ENCODE peak calls at places on chromosome 15, in seven cellular contexts. W, S, D, P, K, O and U are unnamed samples.

GRCh38 chr15:70518201-70519003 is 245.0 kb downstream of the UACA start:
- DNase-seq in K (no peak), W (no peak), P (no peak), D (peak; percentile 57), O (no peak), S (no peak), U (no peak)

GRCh38 chr15:100340721-100341661 is 784 bp downstream of the ADAMTS17 start:
- DNase-seq in S (peak; percentile 37), K (no peak), W (no peak), D (no peak), P (no peak), O (no peak), U (peak; percentile 37)

GRCh38 chr15:33720952-33721351 is 247.3 kb upstream of the CHRM5 start:
- DNase-seq in S (no peak), K (no peak), W (peak; percentile 79), D (peak; percentile 77), O (no peak), P (no peak), U (no peak)

GRCh38 chr15:57213783-57214366 is 162.4 kb upstream of the CGNL1 start:
- DNase-seq in D (peak; percentile 48), K (no peak), O (no peak), P (no peak), S (no peak), W (peak; percentile 48), U (no peak)

GRCh38 chr15:33234019-33234418 is 39.5 kb upstream of the FMN1 start:
- DNase-seq in D (peak; percentile 74), W (peak; percentile 29), K (no peak), O (no peak), P (no peak), S (no peak), U (no peak)

GRCh38 chr15:85380860-85381535 is 595 bp downstream of the AKAP13 start:
- DNase-seq in W (peak; percentile 11), S (peak; percentile 76), D (peak; percentile 41), K (peak; percentile 50), P (peak; percentile 75), O (peak; percentile 33), U (peak; percentile 56)

GRCh38 chr15:56963126-56963525 is 44.7 kb downstream of the TCF12 start:
- DNase-seq in W (no peak), O (no peak), S (no peak), K (no peak), D (no peak), P (no peak), U (no peak)

GRCh38 chr15:80636675-80637074 is 58.4 kb upstream of the ABHD17C start:
- DNase-seq in S (no peak), D (peak; percentile 68), K (peak; percentile 51), O (no peak), W (no peak), P (no peak), U (no peak)

GRCh38 chr15:100248236-100248635 is 93.5 kb downstream of the ADAMTS17 start:
- DNase-seq in D (no peak), S (no peak), P (no peak), K (peak; percentile 8), W (no peak), O (no peak), U (no peak)

GRCh38 chr15:35696767-35697231 is 150.8 kb upstream of the DPH6 start:
- DNase-seq in O (peak; percentile 8), K (no peak), D (peak; percentile 94), W (peak; percentile 71), S (no peak), P (no peak), U (no peak)

GRCh38 chr15:71079208-71080044 is 35.8 kb upstream of the THSD4 start:
- DNase-seq in K (peak; percentile 84), P (no peak), S (no peak), D (peak; percentile 80), W (peak; percentile 85), O (no peak), U (no peak)

GRCh38 chr15:61309236-61310016 is 80.3 kb upstream of the RORA start:
- DNase-seq in O (no peak), K (no peak), P (no peak), W (no peak), S (no peak), D (no peak), U (no peak)

GRCh38 chr15:65963911-65964482 is 94.7 kb downstream of the RAB11A start:
- DNase-seq in D (no peak), O (no peak), P (no peak), W (no peak), K (no peak), S (peak; percentile 30), U (no peak)

GRCh38 chr15:93029613-93030429 is 59.2 kb downstream of the RGMA start:
- DNase-seq in W (peak; percentile 25), D (peak; percentile 56), S (no peak), K (no peak), O (no peak), P (no peak), U (peak; percentile 22)

GRCh38 chr15:69802432-69802831 is 295.3 kb downstream of the TLE3 start:
- DNase-seq in K (no peak), D (no peak), W (no peak), P (no peak), O (no peak), S (no peak), U (no peak)

GRCh38 chr15:62486041-62486440 is 321.0 kb upstream of the C2CD4B start:
- DNase-seq in S (no peak), O (no peak), W (no peak), P (no peak), K (no peak), D (no peak), U (no peak)

GRCh38 chr15:62477929-62478328 is 312.8 kb upstream of the C2CD4B start:
- DNase-seq in S (no peak), K (no peak), D (no peak), O (no peak), P (no peak), W (no peak), U (no peak)

GRCh38 chr15:62485170-62485720 is 320.2 kb upstream of the C2CD4B start:
- DNase-seq in S (no peak), D (no peak), K (no peak), P (no peak), O (no peak), W (no peak), U (no peak)

GRCh38 chr15:62483817-62484216 is 318.7 kb upstream of the C2CD4B start:
- DNase-seq in D (no peak), S (no peak), O (no peak), K (peak; percentile 40), P (no peak), W (no peak), U (no peak)

GRCh38 chr15:62482715-62483429 is 317.8 kb upstream of the C2CD4B start:
- DNase-seq in K (no peak), W (no peak), O (peak; percentile 13), D (peak; percentile 21), S (peak; percentile 17), P (no peak), U (peak; percentile 27)
- TF ChIP-seq CTCF in K (no peak), W (peak; percentile 21), O (peak; percentile 34), D (no peak), S (peak; percentile 18), P (no peak), U (no peak)

GRCh38 chr15:90891346-90891949 is 7.1 kb downstream of the FES start:
- DNase-seq in S (no peak), O (no peak), K (no peak), P (peak; percentile 24), D (no peak), W (no peak), U (no peak)

GRCh38 chr15:90892023-90892422 is 7.7 kb downstream of the FES start:
- DNase-seq in P (no peak), W (no peak), O (no peak), D (no peak), S (no peak), K (no peak), U (no peak)

GRCh38 chr15:90892498-90893174 is 8.3 kb downstream of the FES start:
- DNase-seq in P (no peak), K (no peak), O (no peak), D (no peak), W (no peak), S (no peak), U (no peak)

GRCh38 chr15:90893175-90894090 is 9.1 kb downstream of the FES start:
- DNase-seq in K (no peak), W (no peak), O (peak; percentile 17), D (no peak), S (no peak), P (no peak), U (no peak)

GRCh38 chr15:90895571-90896117 is 7.5 kb upstream of the MAN2A2 start:
- DNase-seq in S (no peak), K (no peak), P (no peak), O (peak; percentile 48), W (peak; percentile 41), D (no peak), U (peak; percentile 46)
- TF ChIP-seq CTCF in S (no peak), K (no peak), P (no peak), O (peak; percentile 57), W (no peak), D (no peak), U (peak; percentile 34)

DNA sequence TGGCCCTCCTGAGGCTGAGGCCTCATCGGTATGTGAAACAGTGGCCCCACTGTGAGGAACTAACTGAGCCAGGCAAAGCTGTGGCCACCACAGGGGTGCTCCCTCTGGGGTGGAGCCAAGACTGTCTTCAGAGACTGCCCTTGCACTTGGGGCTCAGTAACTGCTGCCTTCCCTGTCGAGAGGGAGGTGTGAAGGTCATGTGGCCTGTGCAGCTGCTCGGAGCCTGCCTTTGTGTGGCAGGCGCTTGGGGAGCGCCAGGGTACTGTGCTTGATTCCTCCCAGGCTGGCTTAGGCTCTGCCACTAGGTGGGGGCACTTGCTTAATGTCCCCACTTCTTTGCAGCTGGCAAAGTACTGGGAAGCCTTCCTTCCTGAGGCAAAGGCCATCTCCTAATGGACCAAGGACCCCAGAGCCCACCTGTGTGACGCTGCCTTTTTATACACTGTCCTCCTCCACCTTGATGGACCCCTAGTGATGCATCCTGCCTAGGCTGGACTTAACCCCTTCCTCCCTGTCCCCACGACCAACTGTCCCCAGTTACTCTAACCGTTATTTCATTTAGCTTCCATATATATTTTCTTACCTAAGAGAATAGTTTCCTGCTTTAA is 14.2 kb upstream of the SNX22 start:
- DNase-seq in D (no peak), P (no peak), S (no peak), W (no peak), O (no peak), K (no peak), U (no peak)
- TF ChIP-seq CTCF in D (no peak), P (no peak), S (no peak), W (no peak), O (no peak), K (no peak), U (no peak)

DNA sequence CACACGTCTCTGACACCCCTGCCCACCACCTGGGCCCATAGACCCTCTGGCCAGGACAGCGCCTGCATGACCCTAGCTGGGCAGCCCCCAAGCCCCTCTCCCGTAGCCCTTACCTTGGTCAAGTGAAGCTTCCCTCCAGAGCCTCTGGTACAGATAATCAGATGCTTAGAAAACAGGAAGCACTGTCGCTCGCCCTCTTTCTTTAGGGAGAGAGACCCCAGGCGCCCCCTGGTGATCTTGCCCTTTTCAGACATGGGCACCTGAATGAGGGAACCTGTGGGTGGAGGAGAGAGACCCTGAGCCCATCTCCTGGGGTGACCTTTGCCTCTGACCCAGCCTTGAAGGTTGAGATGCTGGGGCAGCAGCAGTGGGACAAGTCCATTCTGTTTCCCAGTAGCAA is 65.4 kb downstream of the RASGRF1 start:
- DNase-seq in D (no peak), K (no peak), W (no peak), O (no peak), P (peak; percentile 46), S (no peak), U (no peak)
- TF ChIP-seq CTCF in D (no peak), K (no peak), W (no peak), O (peak; percentile 32), P (no peak), S (no peak), U (no peak)